ENCODE peak calls at places on chromosomes 1 and 21, in ten cellular contexts. H is endothelial cell of umbilical vein, W is K562, R is stomach, V is GM12892, C is breast epithelium, L is sigmoid colon, P is suprapubic skin, Q is HCT116, O is GM12878. I is an unnamed sample.

GRCh38 chr1:108678696-108679095 is 13.4 kb upstream of the PRPF38B start:
- DNase-seq in Q (no peak), L (no peak), H (no peak), P (no peak), W (no peak), O (no peak), V (no peak), R (no peak), C (no peak), I (no peak)

GRCh38 chr1:224995602-224996001 is 66.1 kb downstream of the DNAH14 start:
- DNase-seq in C (no peak), W (no peak), L (no peak), P (no peak), Q (no peak), V (no peak), H (no peak), R (no peak), O (no peak), I (no peak)

GRCh38 chr1:115192200-115192767 is 103.0 kb upstream of the TSPAN2 start:
- DNase-seq in W (peak; percentile 18), L (no peak), P (no peak), C (no peak), O (no peak), Q (no peak), H (no peak), V (no peak), R (no peak), I (no peak)

GRCh38 chr1:59707216-59707615 is 107.5 kb upstream of the HOOK1 start:
- DNase-seq in O (no peak), H (peak; percentile 86), L (peak; percentile 85), R (no peak), P (no peak), W (peak; percentile 7), Q (peak; percentile 12), C (no peak), V (no peak), I (peak; percentile 24)

GRCh38 chr1:64967381-64967780 is 1.0 kb upstream of the JAK1 start:
- DNase-seq in L (no peak), C (no peak), V (no peak), R (no peak), O (no peak), W (no peak), P (no peak), H (no peak), Q (no peak), I (peak; percentile 51)

GRCh38 chr21:35084869-35085268 is 35.8 kb upstream of the RUNX1 start:
- DNase-seq in H (peak; percentile 73), L (no peak), V (no peak), P (no peak), W (no peak), R (no peak), Q (no peak), C (no peak), O (no peak), I (no peak)

GRCh38 chr1:22972760-22973159 is at the start of gene LACTBL1:
- DNase-seq in V (no peak), O (no peak), L (no peak), Q (no peak), P (no peak), C (no peak), W (no peak), H (no peak), R (no peak), I (no peak)

GRCh38 chr1:81424056-81424455 is 376.7 kb upstream of the ADGRL2 start:
- DNase-seq in W (no peak), C (no peak), V (no peak), O (no peak), R (no peak), P (no peak), H (no peak), Q (no peak), L (no peak), I (no peak)

GRCh38 chr1:8945568-8945967 is at the start of gene CA6:
- DNase-seq in H (no peak), L (no peak), Q (no peak), W (no peak), P (no peak), C (no peak), R (no peak), O (no peak), V (no peak), I (no peak)

GRCh38 chr1:108913105-108913948 is 36.5 kb downstream of the GPSM2 start:
- DNase-seq in V (no peak), W (peak; percentile 88), C (no peak), L (no peak), P (no peak), O (no peak), R (no peak), H (peak; percentile 91), Q (no peak), I (no peak)

GRCh38 chr1:201309420-201309819 is 26.1 kb downstream of the PKP1 start:
- DNase-seq in W (peak; percentile 69), P (peak; percentile 89), L (peak; percentile 75), V (no peak), R (peak; percentile 55), Q (peak; percentile 39), O (no peak), C (peak; percentile 97), H (peak; percentile 75), I (peak; percentile 82)

GRCh38 chr1:78836736-78837135 is 169.8 kb downstream of the ADGRL4 start:
- DNase-seq in V (no peak), H (peak; percentile 13), O (no peak), R (no peak), W (no peak), P (no peak), L (no peak), C (no peak), Q (no peak), I (no peak)

GRCh38 chr1:212749924-212750535 is 41.5 kb downstream of the NSL1 start:
- DNase-seq in H (peak; percentile 67), C (no peak), O (peak; percentile 51), P (no peak), V (no peak), Q (peak; percentile 44), R (no peak), L (no peak), W (peak; percentile 67), I (no peak)

GRCh38 chr1:93304716-93305138 is 41.0 kb upstream of the DR1 start:
- DNase-seq in V (no peak), R (peak; percentile 47), P (no peak), H (peak; percentile 54), W (peak; percentile 67), O (peak; percentile 12), C (no peak), Q (peak; percentile 35), L (no peak), I (peak; percentile 49)

GRCh38 chr1:153553096-153553495 is 4.0 kb upstream of the S100A3 start:
- DNase-seq in C (no peak), P (no peak), O (no peak), L (peak; percentile 60), H (no peak), W (no peak), R (no peak), V (no peak), Q (no peak), I (peak; percentile 5)

DNA sequence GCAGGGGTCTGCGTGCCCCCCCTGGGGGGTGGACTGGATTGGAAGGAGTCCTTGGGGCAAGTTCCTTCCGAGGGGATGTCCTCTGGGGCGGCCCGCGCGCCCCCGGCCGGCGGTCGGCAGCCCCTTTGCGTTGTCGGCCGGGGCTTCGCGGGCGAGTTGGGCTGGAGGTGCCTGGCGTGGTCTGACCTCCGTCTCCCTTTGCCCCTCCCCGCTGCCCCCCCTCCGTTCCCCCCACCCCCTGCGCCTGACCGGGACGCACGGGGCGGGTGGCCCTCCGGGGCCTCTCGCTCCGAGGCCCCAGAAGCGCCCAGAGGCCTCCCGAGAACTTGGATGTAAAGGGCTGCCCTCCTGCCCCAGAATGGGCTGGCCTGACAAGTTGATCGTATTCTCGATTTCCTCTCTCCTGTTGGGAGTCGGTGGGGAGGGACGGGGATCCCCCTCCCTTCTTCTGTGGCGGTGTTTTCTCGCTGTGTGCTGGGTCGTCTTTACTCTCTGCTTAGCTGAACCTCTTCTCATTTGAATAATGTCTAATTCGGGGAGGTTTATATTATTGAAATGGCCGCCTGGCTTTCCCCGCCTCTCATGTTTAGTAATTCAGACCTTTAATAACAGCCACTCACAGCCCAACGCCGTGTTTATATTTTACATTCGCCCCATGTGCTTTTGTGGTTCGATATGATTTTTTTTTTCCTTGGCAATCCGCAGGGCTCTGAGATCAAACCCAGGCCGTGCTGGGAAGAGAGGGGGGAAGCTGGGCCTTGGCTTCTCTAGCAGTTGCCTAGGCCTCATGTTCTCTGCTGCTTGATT is 1.3 kb downstream of the POU2F1 start:
- DNase-seq in W (peak; percentile 80), Q (peak; percentile 54), O (peak; percentile 76), C (peak; percentile 55), P (peak; percentile 76), H (peak; percentile 81), R (peak; percentile 79), V (peak; percentile 24), L (peak; percentile 81), I (peak; percentile 80)
- TF ChIP-seq POLR2A in W (peak; percentile 80), Q (peak; percentile 29), O (peak; percentile 79), C (peak; percentile 41), P (no peak), H (no peak), R (no peak), V (peak; percentile 67), L (peak; percentile 28), I (peak; percentile 95)

DNA sequence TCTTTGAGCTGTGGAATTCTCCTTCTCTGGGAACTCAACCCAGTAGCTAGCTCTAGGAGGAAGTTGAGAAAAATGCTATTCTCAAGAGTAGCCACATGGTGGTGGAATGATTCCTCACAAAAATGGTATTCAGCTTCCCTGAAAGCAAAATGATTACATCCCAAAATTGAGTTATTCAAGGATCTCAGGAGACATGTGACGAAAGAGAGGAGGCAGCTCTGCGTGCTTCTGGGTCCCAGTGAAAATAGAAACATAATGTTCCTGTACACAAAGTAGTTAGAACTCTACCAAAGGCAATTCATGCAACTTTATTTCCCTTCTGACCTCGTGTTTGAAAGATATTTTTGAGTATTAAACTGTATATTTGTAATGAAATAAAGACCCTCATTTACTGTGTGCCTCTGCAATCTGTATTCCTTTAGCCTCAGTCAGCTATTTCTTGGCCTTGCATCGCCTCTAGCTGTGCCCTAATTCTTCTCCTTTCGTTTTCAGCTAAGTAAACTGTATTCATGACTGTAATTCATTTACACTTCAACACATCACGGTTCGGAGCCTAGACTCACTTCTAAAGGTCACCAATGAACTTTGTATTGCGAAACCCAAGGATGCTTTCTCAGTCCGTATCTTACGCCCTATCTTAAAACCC is 167.3 kb downstream of the FASLG start:
- DNase-seq in H (peak; percentile 80), L (peak; percentile 77), O (no peak), W (peak; percentile 35), V (no peak), C (no peak), Q (peak; percentile 61), R (no peak), P (no peak), I (no peak)
- TF ChIP-seq POLR2AphosphoS5 in H (peak; percentile 34), L (peak; percentile 38), O (no peak), W (no peak), V (no peak), C (no peak), Q (no peak), R (peak; percentile 63), P (no peak), I (peak; percentile 17)

GRCh38 chr1:53196485-53197271 is at the start of gene CPT2:
- DNase-seq in O (peak; percentile 48), Q (peak; percentile 71), L (peak; percentile 98), V (peak; percentile 95), R (peak; percentile 96), C (peak; percentile 83), P (peak; percentile 95), H (peak; percentile 79), W (peak; percentile 98), I (peak; percentile 96)
- TF ChIP-seq POLR2A in O (peak; percentile 99), Q (peak; percentile 84), L (peak; percentile 96), V (peak; percentile 96), R (no peak), C (peak; percentile 94), P (peak; percentile 94), H (peak; percentile 93), W (peak; percentile 95), I (peak; percentile 96)

GRCh38 chr1:25435315-25436103 is 4.8 kb downstream of the MACO1 start:
- DNase-seq in L (no peak), C (no peak), R (no peak), Q (no peak), O (peak; percentile 43), V (no peak), P (no peak), W (no peak), H (peak; percentile 12), I (no peak)
- TF ChIP-seq POLR2AphosphoS5 in L (no peak), C (no peak), R (no peak), Q (no peak), O (no peak), V (no peak), P (no peak), W (no peak), H (no peak), I (no peak)

I was measured in transverse colon.